ENCODE peak calls at places on chromosomes 6 and 20, in nine cellular contexts. R is NCI-H2081; P is T-helper 1 cell; K is CD4-positive, CD25-positive, alpha-beta regulatory T cell; U is H9; L is H54; M is pancreas; X is NCI-H1105 treated with DMSO at 0.1 percent for 48 hours; E is DMS 273 treated with DMSO at 0.1 percent for 48 hours. J is an unnamed sample.

GRCh38 chr6:67292169-67292568 is 1342.9 kb upstream of the ADGRB3 start:
- DNase-seq in R (no peak), P (no peak), K (no peak), U (no peak), L (no peak), M (no peak), X (no peak), E (no peak), J (no peak)

GRCh38 chr20:48630342-48631075 is 197.3 kb downstream of the PREX1 start:
- DNase-seq in R (no peak), P (no peak), K (no peak), U (peak; percentile 64), L (no peak), M (no peak), X (no peak), E (no peak), J (no peak)

GRCh38 chr6:35419431-35419830 is 32.7 kb upstream of the FANCE start:
- DNase-seq in R (no peak), P (no peak), K (peak; percentile 28), U (no peak), L (no peak), M (no peak), X (no peak), E (no peak), J (no peak)

GRCh38 chr6:103268335-103268734 is 1591.4 kb downstream of the HACE1 start:
- DNase-seq in R (no peak), P (no peak), K (no peak), U (no peak), L (no peak), M (no peak), X (no peak), E (no peak), J (no peak)

GRCh38 chr6:85416766-85417165 is 33.1 kb upstream of the NT5E start:
- DNase-seq in R (no peak), P (no peak), K (no peak), U (no peak), L (no peak), M (no peak), X (no peak), E (no peak), J (no peak)

GRCh38 chr6:105345506-105345905 is 57.4 kb downstream of the PREP start:
- DNase-seq in R (no peak), P (no peak), K (no peak), U (no peak), L (no peak), M (no peak), X (no peak), E (no peak), J (no peak)

GRCh38 chr6:107116328-107116892 is 1.1 kb upstream of the BEND3 start:
- DNase-seq in R (peak; percentile 34), P (no peak), K (peak; percentile 25), U (peak; percentile 85), L (no peak), M (peak; percentile 72), X (peak; percentile 63), E (peak; percentile 77), J (peak; percentile 62)

GRCh38 chr6:135419162-135419561 is 78.4 kb downstream of the AHI1 start:
- DNase-seq in R (no peak), P (no peak), K (no peak), U (no peak), L (no peak), M (no peak), X (no peak), E (no peak), J (no peak)

GRCh38 chr6:156582509-156582992 is 194.6 kb upstream of the ARID1B start:
- DNase-seq in R (peak; percentile 84), P (no peak), K (no peak), U (no peak), L (no peak), M (no peak), X (peak; percentile 100), E (no peak), J (peak; percentile 94)

GRCh38 chr6:227074-227782 is 65.1 kb upstream of the DUSP22 start:
- DNase-seq in R (no peak), P (no peak), K (no peak), U (no peak), L (no peak), M (no peak), X (no peak), E (no peak), J (no peak)

GRCh38 chr6:71079707-71080106 is 122.8 kb upstream of the B3GAT2 start:
- DNase-seq in R (no peak), P (no peak), K (no peak), U (no peak), L (no peak), M (no peak), X (no peak), E (no peak), J (no peak)

GRCh38 chr20:10536531-10536930 is 101.4 kb downstream of the SLX4IP start:
- DNase-seq in R (peak; percentile 54), P (no peak), K (no peak), U (peak; percentile 61), L (no peak), M (peak; percentile 67), X (peak; percentile 56), E (no peak), J (peak; percentile 48)

GRCh38 chr6:142702501-142703460 is 242.2 kb downstream of the HIVEP2 start:
- DNase-seq in R (no peak), P (no peak), K (no peak), U (no peak), L (no peak), M (no peak), X (no peak), E (no peak), J (no peak)

GRCh38 chr6:1200706-1201105 is 111.2 kb upstream of the FOXQ1 start:
- DNase-seq in R (no peak), P (no peak), K (no peak), U (no peak), L (no peak), M (no peak), X (no peak), E (no peak), J (no peak)

GRCh38 chr6:87745966-87746721 is 44.1 kb upstream of the AKIRIN2 start:
- DNase-seq in R (no peak), P (no peak), K (no peak), U (no peak), L (no peak), M (no peak), X (no peak), E (no peak), J (no peak)

GRCh38 chr20:50872562-50873288 is 58.5 kb downstream of the ADNP start:
- DNase-seq in R (no peak), P (no peak), K (no peak), U (no peak), L (no peak), M (no peak), X (no peak), E (no peak), J (no peak)

GRCh38 chr6:40393641-40394040 is 193.5 kb downstream of the LRFN2 start:
- DNase-seq in R (no peak), P (no peak), K (no peak), U (peak; percentile 20), L (no peak), M (no peak), X (no peak), E (no peak), J (no peak)

GRCh38 chr6:137171824-137172733 is 1.4 kb downstream of the IL22RA2 start:
- DNase-seq in R (no peak), P (no peak), K (no peak), U (peak; percentile 27), L (no peak), M (no peak), X (no peak), E (no peak), J (no peak)

GRCh38 chr6:1202201-1202600 is 109.7 kb upstream of the FOXQ1 start:
- DNase-seq in R (no peak), P (no peak), K (no peak), U (no peak), L (no peak), M (no peak), X (no peak), E (no peak), J (no peak)

GRCh38 chr20:17557675-17558006 is 12.2 kb upstream of the DSTN start:
- DNase-seq in R (no peak), P (no peak), K (no peak), U (no peak), L (no peak), M (no peak), X (peak; percentile 22), E (peak; percentile 62), J (peak; percentile 52)

GRCh38 chr6:127120109-127120786 is 1.8 kb downstream of the RSPO3 start:
- DNase-seq in R (no peak), P (no peak), K (no peak), U (peak; percentile 32), L (no peak), M (peak; percentile 60), X (peak; percentile 44), E (no peak), J (no peak)

J was measured in DMS153.